ENCODE peak calls at places on chromosome 2, in five cellular contexts. X is psoas muscle, Y is skeletal muscle cell, M is brain microvascular endothelial cell, A is OCI-LY7. E is an unnamed sample.

GRCh38 chr2:172833898-172834297 is 98.3 kb downstream of the RAPGEF4 start:
- DNase-seq in X (no peak), Y (no peak), M (peak; percentile 66), A (no peak), E (no peak)

GRCh38 chr2:232028071-232028470 is 66.6 kb downstream of the DIS3L2 start:
- DNase-seq in X (no peak), Y (no peak), M (no peak), A (no peak), E (no peak)

GRCh38 chr2:107529146-107529545 is 297.5 kb upstream of the RGPD4 start:
- DNase-seq in X (no peak), Y (no peak), M (no peak), A (no peak), E (no peak)

GRCh38 chr2:191038241-191038725 is 24.3 kb upstream of the STAT1 start:
- DNase-seq in X (no peak), Y (no peak), M (peak; percentile 39), A (no peak), E (no peak)

GRCh38 chr2:10440736-10441135 is 7.4 kb downstream of the ODC1 start:
- DNase-seq in X (no peak), Y (no peak), M (no peak), A (no peak), E (no peak)

GRCh38 chr2:100707016-100707947 is 112.7 kb upstream of the NPAS2 start:
- DNase-seq in X (no peak), Y (no peak), M (no peak), A (no peak), E (no peak)

GRCh38 chr2:241534293-241534692 is 24.3 kb upstream of the BOK start:
- DNase-seq in X (no peak), Y (no peak), M (no peak), A (no peak), E (no peak)

GRCh38 chr2:236673126-236673822 is 103.6 kb downstream of the ACKR3 start:
- DNase-seq in X (no peak), Y (no peak), M (no peak), A (no peak), E (no peak)

GRCh38 chr2:236696866-236697265 is 127.2 kb downstream of the ACKR3 start:
- DNase-seq in X (no peak), Y (no peak), M (no peak), A (no peak), E (no peak)

GRCh38 chr2:199446996-199447395 is 10.7 kb downstream of the SATB2 start:
- DNase-seq in X (no peak), Y (no peak), M (no peak), A (no peak), E (no peak)

GRCh38 chr2:130727286-130727924 is 1.5 kb upstream of the GPR148 start:
- DNase-seq in X (peak; percentile 86), Y (peak; percentile 16), M (peak; percentile 71), A (peak; percentile 88), E (peak; percentile 48)

DNA sequence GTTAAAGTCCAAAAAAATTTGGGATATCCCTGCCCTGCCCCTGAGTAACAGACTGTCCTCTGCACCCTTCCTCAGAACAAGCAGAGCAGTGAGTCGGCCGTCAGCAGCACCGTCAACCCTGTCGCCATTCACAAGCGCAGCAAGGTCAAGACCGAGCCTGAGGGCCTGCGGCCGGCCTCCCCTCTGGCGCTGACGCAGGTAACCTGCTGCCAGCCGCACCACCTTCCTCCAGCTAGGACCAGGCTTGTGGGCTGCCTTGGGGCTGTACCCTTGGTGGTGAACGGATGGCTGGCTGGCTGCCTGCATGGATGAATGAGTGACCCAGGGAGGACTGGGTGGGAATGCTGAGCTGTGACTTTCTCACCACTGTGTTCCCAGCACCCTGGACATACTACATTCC is 236.2 kb downstream of the GLI2 start:
- DNase-seq in X (no peak), Y (no peak), M (no peak), A (no peak), E (no peak)
- H3K4me3 ChIP-seq in X (no peak overlapping the region), Y (no peak overlapping the region), M (no peak overlapping the region), A (no peak overlapping the region), E (no peak overlapping the region)

GRCh38 chr2:73451263-73451972 is 65.8 kb downstream of the ALMS1 start:
- DNase-seq in X (no peak), Y (no peak), M (no peak), A (peak; percentile 38), E (peak; percentile 60)

GRCh38 chr2:73444202-73444601 is 58.6 kb downstream of the ALMS1 start:
- DNase-seq in X (no peak), Y (no peak), M (no peak), A (no peak), E (no peak)

GRCh38 chr2:73449404-73449803 is 63.8 kb downstream of the ALMS1 start:
- DNase-seq in X (no peak), Y (no peak), M (no peak), A (no peak), E (no peak)

GRCh38 chr2:73448856-73449255 is 63.2 kb downstream of the ALMS1 start:
- DNase-seq in X (no peak), Y (no peak), M (no peak), A (no peak), E (no peak)
- H3K4me3 ChIP-seq in X (no peak overlapping the region), Y (no peak overlapping the region), M (no peak overlapping the region), A (no peak overlapping the region), E (no peak overlapping the region)

DNA sequence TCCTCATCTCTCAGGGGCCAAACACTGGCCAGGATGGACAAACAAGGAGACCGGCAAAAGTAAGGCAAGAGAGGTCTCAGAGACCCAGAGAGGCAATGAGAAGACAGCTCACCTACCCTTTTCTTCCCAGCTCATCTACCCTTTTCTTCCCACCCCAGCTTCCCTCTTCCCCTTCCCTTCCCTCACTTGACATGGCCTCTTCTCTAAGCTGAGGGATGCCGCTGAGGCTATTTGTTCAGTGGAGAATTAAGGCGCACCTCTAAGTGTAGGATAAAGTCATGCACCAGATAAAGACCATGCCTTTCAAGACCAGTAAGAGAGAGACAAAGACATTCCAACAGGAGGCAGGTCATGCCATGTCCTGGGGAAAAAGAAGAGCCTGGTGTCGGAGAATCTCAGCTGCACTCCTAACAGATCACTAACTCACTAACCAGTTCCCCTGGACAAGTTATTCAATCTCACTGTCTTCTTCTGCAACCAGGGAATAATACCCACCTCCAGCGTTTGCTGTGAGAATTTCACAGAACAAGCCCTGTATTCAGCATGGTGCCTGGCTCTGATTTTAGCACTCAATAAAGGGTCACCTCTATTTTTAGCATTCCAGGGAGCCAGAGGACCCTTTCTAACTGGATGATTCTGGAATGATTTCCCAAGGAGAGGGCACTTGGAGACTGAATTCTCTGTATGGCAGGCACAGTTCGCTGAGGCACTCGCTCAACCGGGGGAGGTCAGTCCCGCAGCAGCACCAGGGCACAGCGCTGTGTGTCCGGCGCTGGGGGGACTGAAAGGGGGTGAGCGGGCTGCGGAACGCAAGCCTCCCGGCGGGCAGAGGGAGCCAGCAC is 3.0 kb upstream of the FOSL2 start:
- DNase-seq in X (no peak), Y (no peak), M (no peak), A (no peak), E (no peak)
- H3K4me3 ChIP-seq in X (peak overlapping the region; percentile 100), Y (peak overlapping the region; percentile 67), M (peak overlapping the region; percentile 58), A (peak overlapping the region; percentile 74), E (peak overlapping the region; percentile 68)

DNA sequence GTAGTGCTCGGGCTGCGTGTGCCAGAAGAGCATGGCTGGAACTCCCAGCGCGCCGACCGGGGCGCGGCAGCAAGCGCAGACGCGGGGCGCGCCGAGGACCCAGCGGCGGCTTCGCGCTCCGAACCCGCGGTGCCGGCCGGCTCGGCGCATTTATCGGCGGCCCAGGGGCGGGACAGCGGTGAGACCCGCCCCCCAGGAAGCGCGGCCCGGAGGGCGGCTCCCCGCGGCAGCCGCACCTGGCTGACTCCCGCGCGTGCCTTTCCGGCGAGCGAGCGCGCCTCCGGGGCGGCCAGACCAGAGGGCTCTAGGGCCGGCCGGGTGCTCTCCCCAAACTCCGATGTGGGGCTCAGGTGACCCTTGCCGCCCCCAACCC is at the start of gene TFCP2L1:
- DNase-seq in X (no peak), Y (no peak), M (no peak), A (peak; percentile 60), E (no peak)
- H3K4me3 ChIP-seq in X (peak within 1 kb of the TSS; percentile 61), Y (peak within 1 kb of the TSS; percentile 13), M (peak within 1 kb of the TSS; percentile 15), A (peak within 1 kb of the TSS; percentile 64), E (peak within 1 kb of the TSS; percentile 45)

GRCh38 chr2:109130726-109130995 is 1.7 kb downstream of the SH3RF3 start:
- DNase-seq in X (no peak), Y (no peak), M (no peak), A (no peak), E (no peak)
- H3K4me3 ChIP-seq in X (peak overlapping the region; percentile 86), Y (peak overlapping the region; percentile 81), M (peak overlapping the region; percentile 84), A (no peak overlapping the region), E (no peak overlapping the region)

DNA sequence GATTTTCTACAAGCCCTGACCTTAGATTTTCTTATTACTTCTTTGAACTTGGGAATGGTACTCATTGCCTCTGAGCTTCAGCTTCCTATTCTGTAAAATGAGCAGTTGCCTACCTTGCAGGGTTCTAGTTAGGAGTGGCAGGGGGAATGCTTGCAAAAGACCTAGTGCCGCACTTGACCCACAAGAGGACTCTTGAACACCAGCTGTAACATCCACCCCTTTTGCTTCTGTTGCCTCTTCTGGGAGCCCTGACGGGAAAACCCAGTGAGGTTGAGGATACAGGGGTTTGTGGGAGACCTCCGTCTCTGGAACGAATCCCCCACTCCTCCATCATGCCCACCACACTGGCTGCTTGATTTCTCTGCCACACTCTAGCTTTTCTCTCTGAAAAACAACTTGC is 27.1 kb upstream of the LBH start:
- DNase-seq in X (no peak), Y (no peak), M (no peak), A (no peak), E (no peak)
- H3K4me3 ChIP-seq in X (no peak overlapping the region), Y (no peak overlapping the region), M (no peak overlapping the region), A (no peak overlapping the region), E (no peak overlapping the region)

DNA sequence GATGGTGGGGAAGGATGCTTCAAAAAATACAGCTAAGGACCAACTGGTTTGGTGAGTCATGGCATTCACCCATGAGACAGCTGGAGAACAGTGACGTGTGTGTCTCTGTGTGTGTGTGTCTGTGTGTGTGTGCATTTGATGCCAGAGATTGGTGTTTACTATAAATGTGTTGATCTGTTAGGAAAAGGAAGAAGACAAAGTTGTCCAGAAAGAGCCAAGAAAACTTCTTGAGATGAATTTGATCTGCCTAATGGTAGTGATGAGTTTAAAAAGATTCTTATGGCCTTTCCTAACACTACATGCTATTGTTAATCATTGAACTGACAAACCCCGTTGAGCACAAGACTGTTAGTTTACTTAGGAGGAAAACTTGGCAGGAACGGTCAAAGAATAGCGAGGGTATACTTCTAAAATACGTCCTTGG is 36.4 kb upstream of the IL1R1 start:
- DNase-seq in X (no peak), Y (peak; percentile 80), M (peak; percentile 85), A (no peak), E (no peak)
- H3K4me3 ChIP-seq in X (peak overlapping the region; percentile 3), Y (peak overlapping the region; percentile 56), M (no peak overlapping the region), A (no peak overlapping the region), E (no peak overlapping the region)

GRCh38 chr2:207133862-207134519 is 31.8 kb downstream of the KLF7 start:
- DNase-seq in X (peak; percentile 81), Y (peak; percentile 98), M (peak; percentile 73), A (no peak), E (no peak)
- H3K4me3 ChIP-seq in X (peak overlapping the region; percentile 5), Y (peak overlapping the region; percentile 6), M (no peak overlapping the region), A (no peak overlapping the region), E (no peak overlapping the region)

GRCh38 chr2:17257194-17257909 is 260.9 kb downstream of the RAD51AP2 start:
- DNase-seq in X (no peak), Y (peak; percentile 39), M (no peak), A (no peak), E (no peak)
- H3K4me3 ChIP-seq in X (no peak overlapping the region), Y (no peak overlapping the region), M (no peak overlapping the region), A (no peak overlapping the region), E (no peak overlapping the region)

E was measured in GM12864.